ENCODE peak calls at places on chromosomes 7 and 10, in five cellular contexts. T is GM12878, A is H1, V is HepG2, M is SK-N-SH. L is an unnamed sample.

GRCh38 chr7:27453702-27454405 is 208.8 kb downstream of the HIBADH start:
- DNase-seq in T (no peak), A (no peak), V (peak), M (peak), L (no peak)

GRCh38 chr10:33114451-33114944 is 156.5 kb upstream of the ITGB1 start:
- DNase-seq in T (no peak), A (no peak), V (no peak), M (no peak), L (no peak)

GRCh38 chr7:92137531-92137930 is 3.3 kb upstream of the CYP51A1 start:
- DNase-seq in T (no peak), A (no peak), V (no peak), M (no peak), L (no peak)

GRCh38 chr10:75552171-75552570 is 120.7 kb downstream of the LRMDA start:
- DNase-seq in T (no peak), A (no peak), V (no peak), M (no peak), L (no peak)

GRCh38 chr10:68103237-68103866 is 5.9 kb upstream of the MYPN start:
- DNase-seq in T (no peak), A (no peak), V (no peak), M (no peak), L (no peak)

GRCh38 chr7:117412390-117412789 is 14.9 kb downstream of the ASZ1 start:
- DNase-seq in T (no peak), A (no peak), V (no peak), M (no peak), L (no peak)

GRCh38 chr10:125824736-125825135 is 1.4 kb downstream of the BCCIP start:
- DNase-seq in T (no peak), A (no peak), V (no peak), M (no peak), L (no peak)

GRCh38 chr10:51485668-51486067 is 213.7 kb downstream of the CSTF2T start:
- DNase-seq in T (no peak), A (no peak), V (no peak), M (no peak), L (no peak)

GRCh38 chr10:8596929-8597472 is 542.5 kb downstream of the GATA3 start:
- DNase-seq in T (no peak), A (no peak), V (no peak), M (no peak), L (no peak)

GRCh38 chr7:46068159-46068558 is 147.1 kb upstream of the IGFBP3 start:
- DNase-seq in T (no peak), A (no peak), V (no peak), M (no peak), L (no peak)

GRCh38 chr7:6530626-6531491 is 20.4 kb downstream of the GRID2IP start:
- DNase-seq in T (no peak), A (peak), V (no peak), M (peak), L (peak)

GRCh38 chr7:46494026-46494425 is 573.0 kb upstream of the IGFBP3 start:
- DNase-seq in T (no peak), A (no peak), V (no peak), M (no peak), L (no peak)

GRCh38 chr10:96047004-96047649 is 3.7 kb downstream of the CCNJ start:
- DNase-seq in T (no peak), A (no peak), V (peak), M (no peak), L (no peak)

GRCh38 chr7:16982640-16983103 is 100.9 kb upstream of the AGR3 start:
- DNase-seq in T (no peak), A (no peak), V (peak), M (peak), L (no peak)

GRCh38 chr10:12539350-12540164 is 190.2 kb downstream of the CAMK1D start:
- DNase-seq in T (no peak), A (peak), V (no peak), M (no peak), L (no peak)

GRCh38 chr10:66803174-66803573 is 122.7 kb upstream of the LRRTM3 start:
- DNase-seq in T (no peak), A (no peak), V (no peak), M (no peak), L (no peak)

GRCh38 chr10:70087641-70088040 is 35.0 kb downstream of the MACROH2A2 start:
- DNase-seq in T (no peak), A (no peak), V (no peak), M (no peak), L (no peak)

GRCh38 chr7:24427048-24427447 is 143.1 kb downstream of the NPY start:
- DNase-seq in T (no peak), A (no peak), V (no peak), M (no peak), L (no peak)

GRCh38 chr10:100740476-100741341 is 4.7 kb upstream of the PAX2 start:
- DNase-seq in T (no peak), A (peak), V (no peak), M (no peak), L (no peak)

GRCh38 chr7:154832557-154833138 is 170.3 kb downstream of the PAXIP1 start:
- DNase-seq in T (no peak), A (peak), V (peak), M (peak), L (peak)

GRCh38 chr7:26278769-26279168 is 12.9 kb upstream of the SNX10 start:
- DNase-seq in T (no peak), A (no peak), V (peak), M (peak), L (no peak)

GRCh38 chr7:132782777-132783633 is 206.7 kb upstream of the PLXNA4 start:
- DNase-seq in T (no peak), A (no peak), V (no peak), M (no peak), L (no peak)

GRCh38 chr7:125122225-125122624 is 192.6 kb upstream of the POT1 start:
- DNase-seq in T (no peak), A (no peak), V (no peak), M (peak), L (no peak)

GRCh38 chr7:102916426-102916825 is 3.6 kb downstream of the LRRC17 start:
- DNase-seq in T (no peak), A (no peak), V (no peak), M (no peak), L (no peak)

GRCh38 chr10:24848169-24848688 is 104.2 kb downstream of the PRTFDC1 start:
- DNase-seq in T (no peak), A (no peak), V (no peak), M (no peak), L (no peak)

GRCh38 chr7:102064361-102065025 is 222.2 kb upstream of the SH2B2 start:
- DNase-seq in T (no peak), A (no peak), V (no peak), M (peak), L (peak)

DNA sequence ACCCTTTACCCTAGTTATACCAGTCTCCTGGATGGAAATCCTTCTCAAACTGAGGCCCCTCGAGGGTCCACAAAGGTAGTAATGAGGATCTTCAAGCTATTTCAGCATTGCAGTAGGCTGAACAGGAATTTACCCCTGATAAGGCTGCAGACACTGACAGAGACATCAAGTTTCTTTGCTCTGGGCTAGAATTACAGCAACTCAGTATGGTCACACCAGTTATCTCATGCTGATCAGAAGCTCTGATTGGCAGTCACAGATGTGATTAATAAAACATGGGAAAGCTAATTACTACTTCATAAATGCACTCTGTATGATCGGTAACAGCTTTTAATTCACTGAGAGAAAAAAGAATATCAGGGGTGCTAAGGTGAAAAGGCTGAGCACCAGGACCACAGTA is 30.6 kb downstream of the FAM204A start:
- DNase-seq in T (no peak), A (no peak), V (no peak), M (peak), L (no peak)
- TF ChIP-seq GABPA in T (no peak), A (no peak), V (no peak), M (no peak), L (no peak)

GRCh38 chr7:54932818-54933543 is 85.8 kb upstream of the EGFR start:
- DNase-seq in T (no peak), A (peak), V (peak), M (peak), L (no peak)
- TF ChIP-seq GABPA in T (no peak), A (no peak), V (no peak), M (no peak), L (no peak)

GRCh38 chr7:338295-339061 is 48.5 kb downstream of the FOXL3 start:
- DNase-seq in T (no peak), A (no peak), V (no peak), M (no peak), L (no peak)
- TF ChIP-seq GABPA in T (no peak), A (no peak), V (no peak), M (no peak), L (no peak)

GRCh38 chr7:138525757-138526156 is 65.7 kb downstream of the TRIM24 start:
- DNase-seq in T (no peak), A (no peak), V (no peak), M (no peak), L (no peak)

GRCh38 chr7:138521837-138522461 is 61.9 kb downstream of the TRIM24 start:
- DNase-seq in T (no peak), A (no peak), V (no peak), M (no peak), L (no peak)

GRCh38 chr7:138524259-138524658 is 64.2 kb downstream of the TRIM24 start:
- DNase-seq in T (no peak), A (no peak), V (no peak), M (no peak), L (no peak)

DNA sequence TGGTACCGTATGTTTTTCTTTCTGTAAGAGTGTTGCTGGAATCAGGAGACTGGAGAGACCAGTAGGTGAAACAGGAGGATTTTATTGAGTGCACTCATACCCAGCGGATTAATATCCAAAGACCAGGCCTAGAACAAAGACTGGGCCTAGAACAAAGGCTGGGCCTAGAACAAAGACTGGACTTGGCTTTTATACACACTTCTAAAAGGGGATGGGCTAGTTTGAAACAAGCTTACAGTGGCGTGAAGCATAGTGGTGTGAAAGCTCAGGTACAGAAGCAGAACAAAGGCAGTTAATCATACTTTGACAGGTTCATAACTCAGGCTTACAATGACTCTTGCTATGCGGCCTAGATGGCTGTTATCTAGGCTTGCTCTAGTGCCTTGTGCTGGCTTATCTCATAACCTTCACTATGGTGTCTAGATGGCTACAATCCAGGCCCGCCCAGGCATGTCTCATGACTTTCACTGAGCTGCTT is 67.7 kb downstream of the TRIM24 start:
- DNase-seq in T (no peak), A (no peak), V (peak), M (no peak), L (no peak)
- TF ChIP-seq GABPA in T (no peak), A (no peak), V (no peak), M (no peak), L (no peak)

GRCh38 chr10:6490594-6490993 is 89.5 kb downstream of the PRKCQ start:
- DNase-seq in T (no peak), A (no peak), V (no peak), M (no peak), L (no peak)
- TF ChIP-seq GABPA in T (no peak), A (no peak), V (no peak), M (no peak), L (no peak)

DNA sequence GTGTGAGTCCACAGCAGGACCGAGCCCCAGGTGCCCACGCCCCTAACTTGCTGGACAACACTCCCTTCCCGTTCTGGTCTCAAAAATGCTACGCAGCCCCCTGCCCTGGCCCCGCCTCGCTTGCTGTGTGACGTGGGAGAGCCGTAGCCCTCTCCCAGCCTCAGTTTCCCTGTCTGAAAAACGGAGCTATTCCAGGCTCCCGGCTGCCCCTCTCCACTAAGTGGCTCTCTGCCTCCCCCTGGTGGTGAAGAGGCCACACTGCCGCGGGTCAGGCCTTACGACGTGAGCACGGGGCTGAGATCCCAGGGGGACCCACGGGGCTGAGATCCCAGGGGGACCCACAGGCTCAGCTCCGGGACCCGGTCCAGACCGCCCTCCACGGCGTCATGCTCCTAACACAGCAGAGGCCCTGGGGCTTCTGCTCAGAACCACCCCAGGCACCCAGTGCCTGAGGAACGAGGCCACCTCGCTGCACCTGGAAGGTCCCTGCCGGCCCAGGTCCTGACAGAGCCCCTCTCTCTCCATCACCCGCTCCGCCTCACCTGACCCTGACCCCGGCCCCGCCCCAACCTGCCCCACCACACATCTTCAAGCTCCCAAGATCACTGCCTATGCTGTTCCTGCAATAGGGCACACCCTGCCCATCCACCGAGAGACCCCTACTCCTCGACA is 26.7 kb downstream of the MICALL2 start:
- DNase-seq in T (no peak), A (peak), V (peak), M (peak), L (peak)
- TF ChIP-seq GABPA in T (no peak), A (peak), V (no peak), M (no peak), L (no peak)